ENCODE peak calls at places on chromosomes 3 and 15, in eight cellular contexts. H is adrenal gland, U is cardiac muscle cell, O is AG04450, V is neural crest cell, L is bronchial epithelial cell, C is GM10248, P is upper lobe of right lung. M is an unnamed sample.

GRCh38 chr3:27533718-27534578 is 49.8 kb upstream of the SLC4A7 start:
- DNase-seq in H (peak; percentile 50), U (peak; percentile 94), O (peak; percentile 97), V (no peak), L (peak; percentile 100), C (peak; percentile 27), P (no peak), M (no peak)

GRCh38 chr3:49787536-49787935 is 1.2 kb upstream of the IP6K1 start:
- DNase-seq in H (no peak), U (no peak), O (no peak), V (no peak), L (no peak), C (no peak), P (no peak), M (no peak)

GRCh38 chr3:57079221-57079831 is 18.9 kb downstream of the SPATA12 start:
- DNase-seq in H (peak; percentile 57), U (peak; percentile 45), O (no peak), V (peak; percentile 44), L (peak; percentile 23), C (peak; percentile 70), P (peak; percentile 77), M (peak; percentile 45)

GRCh38 chr3:46107682-46108081 is 80.4 kb upstream of the XCR1 start:
- DNase-seq in H (no peak), U (no peak), O (no peak), V (no peak), L (no peak), C (no peak), P (no peak), M (no peak)

GRCh38 chr3:61821823-61822251 is 260.5 kb downstream of the PTPRG start:
- DNase-seq in H (peak; percentile 43), U (peak; percentile 43), O (no peak), V (no peak), L (no peak), C (no peak), P (no peak), M (no peak)

GRCh38 chr3:146115619-146116018 is 45.4 kb downstream of the PLOD2 start:
- DNase-seq in H (no peak), U (no peak), O (no peak), V (no peak), L (no peak), C (no peak), P (no peak), M (no peak)

GRCh38 chr3:14410501-14411165 is 8.2 kb downstream of the SLC6A6 start:
- DNase-seq in H (peak; percentile 93), U (peak; percentile 75), O (peak; percentile 53), V (no peak), L (peak; percentile 80), C (no peak), P (peak; percentile 76), M (no peak)

GRCh38 chr3:59809750-59810444 is 760.1 kb upstream of the CFAP20DC start:
- DNase-seq in H (no peak), U (peak; percentile 55), O (peak; percentile 18), V (no peak), L (peak; percentile 68), C (peak; percentile 10), P (no peak), M (no peak)

GRCh38 chr3:88779482-88779881 is 327.9 kb upstream of the EPHA3 start:
- DNase-seq in H (no peak), U (no peak), O (no peak), V (no peak), L (peak; percentile 68), C (no peak), P (no peak), M (no peak)

GRCh38 chr3:157104928-157105652 is 54.9 kb downstream of the CCNL1 start:
- DNase-seq in H (no peak), U (no peak), O (no peak), V (no peak), L (no peak), C (peak; percentile 66), P (no peak), M (no peak)

GRCh38 chr3:195195321-195196209 is 75.4 kb downstream of the XXYLT1 start:
- DNase-seq in H (no peak), U (no peak), O (no peak), V (peak; percentile 54), L (no peak), C (no peak), P (no peak), M (no peak)

GRCh38 chr3:17055374-17056276 is 170.9 kb downstream of the PLCL2 start:
- DNase-seq in H (no peak), U (peak; percentile 46), O (no peak), V (no peak), L (no peak), C (no peak), P (no peak), M (no peak)

GRCh38 chr3:13144163-13145023 is 71.2 kb upstream of the IQSEC1 start:
- DNase-seq in H (no peak), U (no peak), O (no peak), V (no peak), L (no peak), C (no peak), P (peak; percentile 45), M (no peak)

GRCh38 chr3:46860381-46861292 is 2.6 kb downstream of the MYL3 start:
- DNase-seq in H (no peak), U (no peak), O (no peak), V (no peak), L (no peak), C (no peak), P (peak; percentile 60), M (no peak)

GRCh38 chr3:65685621-65686020 is 353.1 kb downstream of the MAGI1 start:
- DNase-seq in H (peak; percentile 71), U (peak; percentile 66), O (no peak), V (no peak), L (no peak), C (no peak), P (no peak), M (no peak)

GRCh38 chr15:38672814-38673292 is 108.2 kb upstream of the RASGRP1 start:
- DNase-seq in H (no peak), U (no peak), O (no peak), V (no peak), L (no peak), C (no peak), P (no peak), M (no peak)

GRCh38 chr3:71944482-71944881 is 159.5 kb upstream of the PROK2 start:
- DNase-seq in H (no peak), U (no peak), O (no peak), V (no peak), L (no peak), C (no peak), P (no peak), M (no peak)

GRCh38 chr3:71940523-71940922 is 155.6 kb upstream of the PROK2 start:
- DNase-seq in H (no peak), U (no peak), O (no peak), V (no peak), L (no peak), C (no peak), P (no peak), M (no peak)

DNA sequence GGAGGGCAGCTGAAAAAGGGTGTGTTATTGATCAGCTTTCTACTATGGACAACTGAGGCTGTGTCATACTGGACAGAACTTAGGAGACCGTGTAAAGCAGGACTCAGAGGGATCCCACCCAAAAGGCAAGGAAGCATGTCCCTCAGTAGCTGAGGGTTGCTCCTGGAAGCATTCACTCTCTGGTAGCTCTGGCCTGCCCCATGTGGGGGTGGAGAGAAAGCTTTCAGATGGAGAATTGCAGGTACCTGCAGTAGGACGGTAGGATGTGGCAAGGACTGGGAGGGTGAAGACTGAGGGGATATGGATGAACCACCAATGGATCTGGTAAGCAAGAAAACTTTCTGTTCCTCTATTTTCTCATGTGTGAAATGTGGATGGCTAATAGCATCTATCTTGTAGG is 157.5 kb upstream of the PROK2 start:
- DNase-seq in H (no peak), U (no peak), O (no peak), V (no peak), L (no peak), C (no peak), P (no peak), M (no peak)
- TF ChIP-seq CTCF in H (no peak), U (no peak), O (no peak), V (no peak), L (no peak), C (no peak), P (no peak), M (no peak)

GRCh38 chr3:33579181-33579510 is 138.9 kb downstream of the CLASP2 start:
- DNase-seq in H (no peak), U (no peak), O (no peak), V (no peak), L (no peak), C (no peak), P (no peak), M (no peak)

GRCh38 chr3:33578325-33579180 is 138.3 kb upstream of the UBP1 start:
- DNase-seq in H (no peak), U (peak; percentile 32), O (peak; percentile 1), V (no peak), L (peak; percentile 87), C (no peak), P (no peak), M (no peak)

GRCh38 chr3:33581666-33582065 is 136.4 kb downstream of the CLASP2 start:
- DNase-seq in H (no peak), U (no peak), O (no peak), V (no peak), L (no peak), C (no peak), P (no peak), M (no peak)

GRCh38 chr3:33579843-33580242 is 138.2 kb downstream of the CLASP2 start:
- DNase-seq in H (no peak), U (no peak), O (no peak), V (no peak), L (no peak), C (no peak), P (no peak), M (no peak)

GRCh38 chr3:33582234-33582633 is 135.8 kb downstream of the CLASP2 start:
- DNase-seq in H (no peak), U (no peak), O (no peak), V (no peak), L (no peak), C (no peak), P (no peak), M (no peak)
- TF ChIP-seq CTCF in H (no peak), U (no peak), O (no peak), V (no peak), L (no peak), C (no peak), P (no peak), M (no peak)

GRCh38 chr15:32649336-32649735 is 7.8 kb downstream of the SCG5 start:
- DNase-seq in H (no peak), U (peak; percentile 45), O (no peak), V (no peak), L (peak; percentile 37), C (no peak), P (no peak), M (no peak)
- TF ChIP-seq CTCF in H (no peak), U (peak; percentile 56), O (peak; percentile 61), V (peak; percentile 46), L (peak; percentile 50), C (peak; percentile 19), P (no peak), M (no peak)

DNA sequence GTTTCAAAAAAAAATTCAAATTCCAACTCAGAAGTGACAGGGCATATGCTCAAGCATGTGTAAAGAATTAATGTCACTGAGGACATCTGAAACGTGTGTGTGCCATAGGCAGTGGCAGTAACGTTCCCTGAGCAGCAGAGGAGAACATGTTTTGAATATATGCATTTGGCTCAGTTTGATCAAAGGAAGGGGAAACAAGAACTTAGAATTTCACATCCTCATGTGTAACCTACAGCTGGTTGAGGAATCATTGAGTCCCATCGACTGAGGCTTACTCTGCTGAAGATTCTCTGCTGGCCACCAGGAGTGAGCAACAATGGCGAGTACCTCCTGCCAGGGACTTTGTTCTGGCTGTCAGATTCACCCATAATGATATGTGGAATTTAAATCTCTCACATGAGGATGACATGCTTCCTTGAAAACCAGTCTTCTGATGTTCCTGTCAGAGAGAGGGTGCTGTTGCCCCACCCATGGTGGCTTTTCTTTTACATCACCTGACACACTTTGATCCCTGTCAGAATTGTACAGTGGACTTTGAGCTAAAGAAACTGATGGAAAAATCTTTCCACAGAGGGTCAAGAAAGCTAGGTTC is 21.3 kb downstream of the GORASP1 start:
- DNase-seq in H (no peak), U (no peak), O (no peak), V (no peak), L (no peak), C (no peak), P (no peak), M (no peak)
- TF ChIP-seq CTCF in H (no peak), U (no peak), O (no peak), V (no peak), L (no peak), C (no peak), P (no peak), M (no peak)

M was measured in D721Med.